ENCODE peak calls at places on chromosomes 2 and 18, in five cellular contexts. N is COR-L47; X is stimulated activated CD4-positive, alpha-beta T cell treated with anti-CD3 and anti-CD28 coated beads, Interleukin-15, amount 100 ng/mL, for 1 hour; T is HTR-8/SVneo; K is Ammon's horn. M is an unnamed sample.

GRCh38 chr18:3447895-3448844 is 1.8 kb upstream of the TGIF1 start:
- DNase-seq in K (peak; percentile 96), N (peak; percentile 98), T (peak; percentile 81), X (peak; percentile 61), M (peak; percentile 91)

GRCh38 chr2:197261808-197262226 is 48.8 kb downstream of the ANKRD44 start:
- DNase-seq in K (no peak), T (no peak), X (no peak), N (no peak), M (no peak)

GRCh38 chr2:41775381-41776025 is 272.3 kb upstream of the PKDCC start:
- DNase-seq in N (no peak), X (no peak), K (no peak), T (no peak), M (no peak)

GRCh38 chr18:9730786-9731185 is 22.7 kb downstream of the RAB31 start:
- DNase-seq in T (no peak), X (no peak), N (no peak), K (no peak), M (no peak)

GRCh38 chr2:133982231-133982630 is 271.6 kb upstream of the MGAT5 start:
- DNase-seq in N (no peak), T (no peak), X (no peak), K (no peak), M (no peak)

GRCh38 chr2:96768083-96768561 is 7.4 kb downstream of the CNNM4 start:
- DNase-seq in T (no peak), K (no peak), N (no peak), X (no peak), M (no peak)

GRCh38 chr2:6946722-6947121 is 29.5 kb downstream of the RNF144A start:
- DNase-seq in N (no peak), X (no peak), T (no peak), K (no peak), M (no peak)

GRCh38 chr18:37258819-37259218 is 306.8 kb downstream of the CELF4 start:
- DNase-seq in N (no peak), K (no peak), T (no peak), X (no peak), M (no peak)

GRCh38 chr18:21703241-21703820 is 1.2 kb downstream of the ABHD3 start:
- DNase-seq in K (no peak), X (no peak), T (peak; percentile 10), N (no peak), M (no peak)

GRCh38 chr2:231241755-231242507 is 43.5 kb downstream of the ARMC9 start:
- DNase-seq in X (no peak), T (no peak), N (no peak), K (peak; percentile 34), M (no peak)

GRCh38 chr2:120722603-120723421 is 12.9 kb upstream of the GLI2 start:
- DNase-seq in X (no peak), K (no peak), N (no peak), T (peak; percentile 52), M (no peak)

GRCh38 chr2:37671013-37671815 is at the start of gene CDC42EP3:
- DNase-seq in T (peak; percentile 64), N (peak; percentile 70), K (peak; percentile 48), X (peak; percentile 46), M (peak; percentile 41)

GRCh38 chr18:12645751-12646203 is 12.1 kb downstream of the SPIRE1 start:
- DNase-seq in X (no peak), T (no peak), N (peak; percentile 43), K (peak; percentile 71), M (no peak)

GRCh38 chr2:234682492-234683228 is 185.8 kb upstream of the ARL4C start:
- DNase-seq in T (peak; percentile 47), X (no peak), N (no peak), K (no peak), M (peak; percentile 73)

GRCh38 chr18:78407456-78407823 is 572.2 kb upstream of the SALL3 start:
- DNase-seq in X (no peak), K (no peak), T (no peak), N (peak; percentile 61), M (no peak)

GRCh38 chr2:222568866-222569265 is 87.0 kb downstream of the FARSB start:
- DNase-seq in N (no peak), T (no peak), K (peak; percentile 10), X (no peak), M (peak; percentile 64)

GRCh38 chr2:235066895-235067294 is 115.1 kb downstream of the SH3BP4 start:
- DNase-seq in N (peak; percentile 46), T (no peak), K (no peak), X (no peak), M (no peak)

GRCh38 chr2:142140434-142140845 is 9.6 kb upstream of the LRP1B start:
- DNase-seq in K (no peak), N (peak; percentile 23), T (peak; percentile 5), X (no peak), M (peak; percentile 33)

GRCh38 chr2:56130463-56131070 is 53.2 kb upstream of the CCDC85A start:
- DNase-seq in N (peak; percentile 47), T (peak; percentile 32), X (no peak), K (peak; percentile 65), M (peak; percentile 11)

GRCh38 chr2:64325852-64326577 is 127.9 kb upstream of the LGALSL start:
- DNase-seq in X (peak; percentile 19), T (no peak), N (no peak), K (no peak), M (no peak)

GRCh38 chr2:100235098-100235497 is 87.2 kb downstream of the LONRF2 start:
- DNase-seq in K (no peak), T (no peak), X (no peak), N (no peak), M (no peak)

M was measured in NCI-H2171.